ENCODE peak calls at places on chromosomes 3 and 15, in five cellular contexts. P is H1, G is mesenchymal stem cell, M is H9, X is trophoblast cell. U is an unnamed sample.

GRCh38 chr3:184368804-184369183 is 7.3 kb downstream of the POLR2H start:
- DNase-seq in P (no peak), X (no peak), G (no peak), M (no peak), U (no peak)

GRCh38 chr15:98524838-98525540 is 123.3 kb upstream of the IGF1R start:
- DNase-seq in P (no peak), G (no peak), M (no peak), X (no peak), U (no peak)

GRCh38 chr3:188353409-188353808 is 199.5 kb downstream of the LPP start:
- DNase-seq in P (no peak), M (no peak), G (no peak), X (no peak), U (no peak)

GRCh38 chr3:64360261-64360660 is 135.0 kb upstream of the PRICKLE2 start:
- DNase-seq in X (no peak), P (no peak), G (no peak), M (no peak), U (no peak)

GRCh38 chr3:183381179-183381578 is 47.2 kb downstream of the MCF2L2 start:
- DNase-seq in M (no peak), X (peak), P (no peak), G (peak), U (no peak)

GRCh38 chr3:111917300-111917699 is 58.2 kb downstream of the PHLDB2 start:
- DNase-seq in M (no peak), P (no peak), G (no peak), X (peak), U (peak)

GRCh38 chr3:36615861-36616260 is 148.5 kb downstream of the DCLK3 start:
- DNase-seq in G (no peak), P (no peak), M (no peak), X (no peak), U (no peak)

GRCh38 chr3:105970283-105970682 is 101.5 kb upstream of the CBLB start:
- DNase-seq in P (no peak), M (no peak), G (peak), X (peak), U (no peak)

GRCh38 chr15:96494530-96494929 is 164.0 kb downstream of the NR2F2 start:
- DNase-seq in G (no peak), X (no peak), P (no peak), M (no peak), U (no peak)

GRCh38 chr3:129428382-129429079 is at the start of gene EFCAB12:
- DNase-seq in X (peak), G (peak), M (peak), P (peak), U (peak)

GRCh38 chr3:142964150-142964498 is 650 bp upstream of the PAQR9 start:
- DNase-seq in G (no peak), X (no peak), P (no peak), M (peak), U (peak)

GRCh38 chr15:65067334-65067644 is 502 bp downstream of the RASL12 start:
- DNase-seq in M (no peak), P (no peak), G (no peak), X (no peak), U (no peak)

GRCh38 chr3:86969500-86970189 is 21.3 kb downstream of the VGLL3 start:
- DNase-seq in P (peak), M (peak), X (peak), G (peak), U (no peak)

GRCh38 chr15:69575387-69575786 is 122.8 kb downstream of the RPLP1 start:
- DNase-seq in G (no peak), X (no peak), M (no peak), P (no peak), U (no peak)

GRCh38 chr3:125683067-125683844 is 88.0 kb upstream of the OSBPL11 start:
- DNase-seq in M (no peak), P (no peak), X (no peak), G (no peak), U (no peak)

GRCh38 chr15:78879517-78880241 is 7.0 kb downstream of the MORF4L1 start:
- DNase-seq in M (no peak), X (no peak), G (peak), P (no peak), U (no peak)

GRCh38 chr3:174270841-174271240 is 588.3 kb upstream of the NAALADL2 start:
- DNase-seq in M (no peak), G (peak), X (peak), P (no peak), U (no peak)

GRCh38 chr3:127209155-127209839 is 16.4 kb downstream of the PRR23E start:
- DNase-seq in P (no peak), G (no peak), M (peak), X (no peak), U (no peak)

GRCh38 chr15:88649286-88649733 is 10.5 kb downstream of the ISG20 start:
- DNase-seq in M (no peak), X (peak), G (peak), P (no peak), U (no peak)

GRCh38 chr3:71744738-71745137 is 8.9 kb upstream of the GPR27 start:
- DNase-seq in M (no peak), X (no peak), P (no peak), G (no peak), U (no peak)

GRCh38 chr15:88656760-88657221 is 18.0 kb downstream of the ISG20 start:
- DNase-seq in P (no peak), X (no peak), G (no peak), M (no peak), U (no peak)

GRCh38 chr15:61069369-61070075 is 159.6 kb downstream of the RORA start:
- DNase-seq in P (no peak), X (no peak), M (no peak), G (no peak), U (no peak)

GRCh38 chr3:100086401-100086800 is 27.9 kb downstream of the FILIP1L start:
- DNase-seq in M (no peak), G (no peak), P (no peak), X (no peak), U (no peak)

GRCh38 chr3:50617096-50617791 is at the start of gene MAPKAPK3:
- DNase-seq in X (peak), G (no peak), P (no peak), M (no peak), U (no peak)

GRCh38 chr3:189292667-189293478 is 121.1 kb downstream of the TPRG1 start:
- DNase-seq in M (no peak), X (peak), G (no peak), P (no peak), U (no peak)

GRCh38 chr3:72520690-72521308 is 327.4 kb downstream of the SHQ1 start:
- DNase-seq in G (peak), M (no peak), X (peak), P (no peak), U (no peak)

GRCh38 chr3:180612363-180612762 is 10.4 kb downstream of the TTC14 start:
- DNase-seq in P (no peak), M (no peak), G (no peak), X (peak), U (no peak)

GRCh38 chr3:53806182-53807116 is 39.8 kb downstream of the CHDH start:
- DNase-seq in P (no peak), G (peak), X (peak), M (no peak), U (no peak)

GRCh38 chr3:161559177-161559998 is 62.8 kb downstream of the OTOL1 start:
- DNase-seq in X (peak), M (no peak), P (no peak), G (peak), U (peak)

GRCh38 chr15:66657062-66658020 is 44.7 kb upstream of the SMAD6 start:
- DNase-seq in X (no peak), G (no peak), P (peak), M (peak), U (peak)

GRCh38 chr3:48492461-48493202 is 11.3 kb downstream of the SHISA5 start:
- DNase-seq in P (no peak), M (no peak), G (peak), X (peak), U (no peak)

GRCh38 chr15:97981758-97982157 is 21.3 kb downstream of the ARRDC4 start:
- DNase-seq in P (no peak), X (no peak), G (no peak), M (no peak), U (no peak)

GRCh38 chr3:197463279-197463678 is 92.5 kb downstream of the BDH1 start:
- DNase-seq in P (no peak), X (peak), M (no peak), G (no peak), U (no peak)

GRCh38 chr3:27632431-27633223 is 89.5 kb downstream of the EOMES start:
- DNase-seq in P (no peak), M (peak), G (no peak), X (peak), U (no peak)

GRCh38 chr3:33681667-33682066 is 36.4 kb downstream of the CLASP2 start:
- DNase-seq in X (no peak), G (no peak), P (no peak), M (no peak), U (no peak)

GRCh38 chr3:76715426-76715825 is 324.5 kb upstream of the ROBO2 start:
- DNase-seq in G (no peak), P (no peak), M (no peak), X (no peak), U (no peak)

DNA sequence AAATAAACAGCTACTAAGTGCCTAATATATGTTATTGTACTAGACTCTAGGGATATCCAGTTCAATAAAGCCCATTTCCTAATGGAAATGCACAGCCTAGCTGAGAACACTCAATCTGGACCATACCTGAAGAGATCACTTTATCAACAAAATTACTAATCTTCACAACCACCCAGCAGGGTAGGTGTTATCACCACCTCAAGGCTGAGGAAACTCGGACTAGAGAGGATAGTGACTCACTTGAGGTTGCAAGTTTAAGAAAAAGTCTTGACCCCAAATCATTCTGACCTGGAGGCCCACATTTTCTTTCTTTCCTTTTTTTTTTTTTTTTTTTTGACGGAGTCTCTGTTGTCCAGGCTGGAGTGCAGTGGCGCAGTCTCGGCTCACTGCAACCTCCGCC is 3.1 kb upstream of the FMN1 start:
- DNase-seq in X (no peak), G (no peak), P (no peak), M (no peak), U (no peak)
- H3K4ac ChIP-seq in X (no peak), G (no peak), P (no peak), M (no peak), U (no peak)

GRCh38 chr3:120417272-120417911 is 33.4 kb downstream of the FSTL1 start:
- DNase-seq in X (peak), P (peak), G (peak), M (peak), U (peak)
- H2AFZ ChIP-seq in X (no peak), P (peak), G (no peak), M (no peak), U (peak)

GRCh38 chr15:42273099-42273899 is at the start of the genes GANC and TMEM87A:
- DNase-seq in X (peak), M (peak), P (peak), G (peak), U (peak)
- H2AK5ac ChIP-seq in X (peak), M (no peak), P (no peak), G (peak), U (peak)

GRCh38 chr15:29887719-29888118 is 65.5 kb upstream of the TJP1 start:
- DNase-seq in P (no peak), X (no peak), G (no peak), M (no peak), U (no peak)

GRCh38 chr15:29885183-29885582 is 62.9 kb upstream of the TJP1 start:
- DNase-seq in M (no peak), X (no peak), G (no peak), P (no peak), U (no peak)

GRCh38 chr15:29890761-29891457 is 68.6 kb upstream of the TJP1 start:
- DNase-seq in M (no peak), G (no peak), P (no peak), X (no peak), U (no peak)

GRCh38 chr15:29889545-29890329 is 67.5 kb upstream of the TJP1 start:
- DNase-seq in X (no peak), G (peak), P (no peak), M (peak), U (no peak)

GRCh38 chr15:29888651-29889050 is 66.4 kb upstream of the TJP1 start:
- DNase-seq in P (no peak), G (peak), X (no peak), M (no peak), U (no peak)
- H3K4ac ChIP-seq in P (no peak), G (no peak), X (no peak), M (no peak), U (no peak)

U was measured in neuronal stem cell.